ENCODE peak calls at places on chromosomes 6 and 20, in nine cellular contexts. J, X, O, Y, H, D, C, G and R are unnamed samples. For H3K4me1, the result is how much of the 10 kb centered on the place peaks cover.

GRCh38 chr6:2264932-2265331 is 19.5 kb upstream of the GMDS start:
- DNase-seq in J (no peak), X (no peak), O (no peak), Y (no peak), H (no peak), D (no peak), C (peak), G (peak), R (no peak)

GRCh38 chr6:27163858-27164257 is 83.6 kb upstream of the PRSS16 start:
- DNase-seq in J (no peak), X (no peak), O (no peak), Y (no peak), H (no peak), D (no peak), C (no peak), G (no peak), R (no peak)

GRCh38 chr20:59222982-59223610 is 59.5 kb downstream of the ZNF831 start:
- DNase-seq in J (no peak), X (no peak), O (no peak), Y (no peak), H (no peak), D (no peak), C (no peak), G (peak), R (peak)

GRCh38 chr6:79894939-79895338 is 52.4 kb downstream of the ELOVL4 start:
- DNase-seq in J (no peak), X (no peak), O (no peak), Y (no peak), H (no peak), D (no peak), C (no peak), G (peak), R (no peak)

GRCh38 chr6:167744681-167745659 is 81.7 kb upstream of the AFDN start:
- DNase-seq in J (no peak), X (no peak), O (no peak), Y (no peak), H (no peak), D (no peak), C (no peak), G (no peak), R (no peak)

GRCh38 chr6:108902389-108902792 is 54.2 kb downstream of the ARMC2 start:
- DNase-seq in J (no peak), X (no peak), O (no peak), Y (no peak), H (no peak), D (no peak), C (peak), G (no peak), R (no peak)

GRCh38 chr6:3623451-3624267 is 127.9 kb downstream of the PXDC1 start:
- DNase-seq in J (no peak), X (no peak), O (no peak), Y (no peak), H (no peak), D (no peak), C (no peak), G (no peak), R (no peak)

GRCh38 chr6:83257791-83258190 is 64.6 kb downstream of the RWDD2A start:
- DNase-seq in J (no peak), X (no peak), O (no peak), Y (no peak), H (no peak), D (no peak), C (no peak), G (no peak), R (no peak)

GRCh38 chr20:5316188-5317158 is at the start of gene PROKR2:
- DNase-seq in J (peak), X (no peak), O (no peak), Y (no peak), H (no peak), D (no peak), C (no peak), G (no peak), R (no peak)

GRCh38 chr6:159894991-159895390 is 4.2 kb downstream of the MAS1 start:
- DNase-seq in J (no peak), X (no peak), O (no peak), Y (no peak), H (no peak), D (no peak), C (no peak), G (no peak), R (peak)

GRCh38 chr6:5125152-5126006 is 40.2 kb downstream of the PPP1R3G start:
- DNase-seq in J (no peak), X (no peak), O (no peak), Y (peak), H (no peak), D (no peak), C (peak), G (peak), R (no peak)

GRCh38 chr6:84618046-84618752 is 146.2 kb downstream of the TBX18 start:
- DNase-seq in J (no peak), X (no peak), O (no peak), Y (no peak), H (no peak), D (no peak), C (peak), G (peak), R (no peak)

GRCh38 chr6:95819939-95820338 is 195.8 kb upstream of the FUT9 start:
- DNase-seq in J (no peak), X (no peak), O (no peak), Y (no peak), H (no peak), D (no peak), C (no peak), G (no peak), R (no peak)

DNA sequence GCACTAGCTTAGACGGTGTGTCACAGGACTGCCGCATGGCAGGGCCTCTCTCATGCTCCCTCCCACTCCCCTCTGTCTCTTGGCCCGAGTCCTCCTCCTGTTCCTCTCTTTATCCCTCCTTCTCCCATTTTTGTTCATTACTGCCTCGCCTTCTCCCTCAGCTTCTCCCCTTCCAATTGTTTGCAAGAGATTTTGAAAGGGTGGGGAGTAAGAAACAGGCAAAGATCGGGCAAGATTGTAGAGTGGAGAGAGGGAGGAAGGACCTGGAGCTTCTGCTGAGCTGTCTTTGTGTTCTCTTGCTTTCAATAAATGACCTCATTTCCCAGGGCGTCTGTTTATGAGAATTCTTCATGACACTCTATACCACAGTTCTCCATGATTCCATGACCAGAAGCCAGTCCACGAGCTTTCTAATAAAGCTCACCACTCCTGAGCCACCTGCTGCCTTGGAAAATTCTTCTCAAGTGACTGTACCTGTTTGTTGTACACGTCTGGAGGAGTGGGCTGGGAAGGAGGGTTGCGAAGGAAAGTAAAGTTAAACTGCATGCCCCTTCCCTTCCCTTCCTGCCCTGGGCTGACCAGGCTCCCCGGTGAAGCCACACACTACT is 50.0 kb upstream of the PLEKHG1 start:
- DNase-seq in J (no peak), X (no peak), O (no peak), Y (no peak), H (no peak), D (no peak), C (no peak), G (no peak), R (no peak)
- H3K27ac ChIP-seq in J (no peak), X (no peak), O (no peak), Y (no peak), H (no peak), D (no peak), C (no peak), G (no peak), R (no peak)

DNA sequence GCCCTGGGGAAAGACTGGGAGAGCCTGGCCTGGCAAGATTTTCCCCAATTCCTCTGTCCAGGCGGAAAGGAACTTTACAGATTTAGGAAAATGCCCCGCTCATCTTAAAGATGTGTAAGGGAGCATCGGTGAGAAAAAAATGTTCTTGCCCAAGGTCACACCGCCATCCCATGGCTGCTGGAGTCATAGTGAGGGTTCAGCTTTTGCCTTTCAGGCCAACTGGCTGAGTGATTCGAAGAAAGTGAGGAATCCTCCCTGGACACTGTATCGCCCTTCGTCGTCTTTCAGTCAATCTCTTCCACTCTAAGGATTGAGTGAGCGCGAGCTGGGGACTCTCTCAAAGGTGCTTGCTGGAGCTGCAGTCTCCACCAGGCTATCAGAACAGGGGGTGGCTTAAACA is 1.4 kb downstream of the WFDC2 start:
- DNase-seq in J (no peak), X (no peak), O (no peak), Y (no peak), H (no peak), D (no peak), C (no peak), G (no peak), R (no peak)
- H3K4me3 ChIP-seq in J (peak), X (no peak), O (no peak), Y (peak), H (peak), D (peak), C (no peak), G (peak), R (no peak)

GRCh38 chr6:42138190-42138589 is 4.2 kb downstream of the C6orf132 start:
- DNase-seq in J (no peak), X (no peak), O (no peak), Y (no peak), H (no peak), D (no peak), C (no peak), G (no peak), R (no peak)
- H3K4me1 ChIP-seq in J (under half), X (under half), O (under half), Y (under half), H (under half), D (under half), C (under half), G (under half), R (half or more)

GRCh38 chr6:163745566-163746400 is 331.3 kb downstream of the QKI start:
- DNase-seq in J (no peak), X (no peak), O (no peak), Y (no peak), H (peak), D (peak), C (peak), G (peak), R (peak)

GRCh38 chr6:163748886-163749285 is 334.4 kb downstream of the QKI start:
- DNase-seq in J (no peak), X (no peak), O (no peak), Y (no peak), H (no peak), D (no peak), C (no peak), G (no peak), R (no peak)

GRCh38 chr6:163750436-163751031 is 336.0 kb downstream of the QKI start:
- DNase-seq in J (no peak), X (no peak), O (no peak), Y (no peak), H (no peak), D (no peak), C (no peak), G (no peak), R (no peak)

GRCh38 chr6:163751032-163751525 is 336.6 kb downstream of the QKI start:
- DNase-seq in J (peak), X (peak), O (no peak), Y (no peak), H (no peak), D (no peak), C (no peak), G (no peak), R (no peak)

DNA sequence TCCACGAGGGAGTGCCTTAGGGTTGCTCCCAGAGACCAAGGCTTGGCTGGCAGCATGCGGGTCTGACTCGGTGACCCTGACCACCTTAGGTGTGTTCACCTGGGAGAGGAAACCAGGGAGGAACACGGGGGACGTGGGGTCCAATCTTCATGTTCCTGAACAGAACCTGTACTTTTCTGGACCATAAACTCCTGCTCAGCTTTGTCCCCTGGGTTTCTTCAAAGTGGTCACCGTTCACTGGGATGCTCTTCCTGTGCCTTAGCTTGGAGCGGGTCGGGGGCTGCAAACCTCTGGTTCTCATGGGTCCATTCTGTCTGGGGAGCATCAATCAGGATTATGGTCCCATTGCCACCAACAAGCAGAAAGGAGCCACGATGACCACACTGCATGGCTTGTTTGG is 333.5 kb downstream of the QKI start:
- DNase-seq in J (no peak), X (no peak), O (no peak), Y (no peak), H (no peak), D (no peak), C (no peak), G (no peak), R (no peak)
- H3K27ac ChIP-seq in J (no peak), X (no peak), O (no peak), Y (no peak), H (peak), D (peak), C (no peak), G (no peak), R (no peak)

DNA sequence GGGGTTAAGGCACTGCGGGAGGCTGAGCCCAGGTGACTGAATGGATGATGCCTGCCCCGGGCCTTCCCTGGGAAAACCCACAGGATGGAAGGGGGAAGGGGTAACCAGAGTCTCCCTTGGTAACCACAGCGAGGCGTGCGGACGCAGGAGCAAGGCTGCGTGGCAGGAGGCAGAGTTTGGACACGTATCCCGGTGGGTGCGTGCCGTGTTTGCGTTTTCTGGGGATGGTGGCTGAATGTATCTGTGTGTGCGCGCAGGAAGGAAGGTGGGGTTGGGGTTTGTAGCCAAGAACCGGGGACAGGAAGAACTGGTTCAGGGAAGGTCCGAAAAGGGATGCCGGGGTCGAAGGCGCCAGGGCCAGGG is 1.8 kb downstream of the MDGA1 start:
- DNase-seq in J (no peak), X (peak), O (no peak), Y (no peak), H (no peak), D (no peak), C (peak), G (no peak), R (no peak)
- H3K4me3 ChIP-seq in J (peak), X (peak), O (peak), Y (no peak), H (peak), D (peak), C (peak), G (peak), R (no peak)

GRCh38 chr20:16096756-16097326 is 476.4 kb downstream of the KIF16B start:
- DNase-seq in J (no peak), X (no peak), O (no peak), Y (no peak), H (no peak), D (no peak), C (no peak), G (no peak), R (no peak)

GRCh38 chr20:16095241-16095640 is 478.0 kb downstream of the KIF16B start:
- DNase-seq in J (no peak), X (no peak), O (no peak), Y (no peak), H (no peak), D (no peak), C (no peak), G (no peak), R (no peak)

GRCh38 chr20:16098890-16099639 is 474.2 kb downstream of the KIF16B start:
- DNase-seq in J (no peak), X (no peak), O (no peak), Y (no peak), H (no peak), D (no peak), C (no peak), G (peak), R (no peak)

GRCh38 chr20:16100111-16100510 is 473.1 kb downstream of the KIF16B start:
- DNase-seq in J (no peak), X (no peak), O (no peak), Y (no peak), H (no peak), D (no peak), C (no peak), G (no peak), R (no peak)

DNA sequence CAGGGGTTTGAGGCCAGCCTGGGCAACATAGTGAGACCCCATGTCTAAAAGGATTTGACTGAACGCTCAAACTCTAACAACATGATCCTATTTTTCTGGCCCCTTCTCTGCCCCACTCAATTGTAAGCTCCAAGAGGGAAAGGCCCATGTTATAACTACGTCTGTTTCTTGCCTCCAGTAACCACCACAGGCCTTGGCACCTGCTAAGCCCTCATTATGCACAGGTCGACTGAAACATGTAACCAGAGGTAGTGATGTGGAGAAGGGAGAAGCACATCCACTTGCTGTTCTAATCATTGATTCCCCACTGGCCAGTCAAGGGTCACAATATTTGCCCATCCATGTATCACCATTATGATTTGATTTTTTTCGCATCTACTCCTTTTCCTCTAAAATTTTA is 475.5 kb downstream of the KIF16B start:
- DNase-seq in J (no peak), X (no peak), O (no peak), Y (no peak), H (no peak), D (no peak), C (no peak), G (no peak), R (no peak)
- H3K4me1 ChIP-seq in J (under half), X (under half), O (under half), Y (under half), H (under half), D (under half), C (under half), G (under half), R (under half)

DNA sequence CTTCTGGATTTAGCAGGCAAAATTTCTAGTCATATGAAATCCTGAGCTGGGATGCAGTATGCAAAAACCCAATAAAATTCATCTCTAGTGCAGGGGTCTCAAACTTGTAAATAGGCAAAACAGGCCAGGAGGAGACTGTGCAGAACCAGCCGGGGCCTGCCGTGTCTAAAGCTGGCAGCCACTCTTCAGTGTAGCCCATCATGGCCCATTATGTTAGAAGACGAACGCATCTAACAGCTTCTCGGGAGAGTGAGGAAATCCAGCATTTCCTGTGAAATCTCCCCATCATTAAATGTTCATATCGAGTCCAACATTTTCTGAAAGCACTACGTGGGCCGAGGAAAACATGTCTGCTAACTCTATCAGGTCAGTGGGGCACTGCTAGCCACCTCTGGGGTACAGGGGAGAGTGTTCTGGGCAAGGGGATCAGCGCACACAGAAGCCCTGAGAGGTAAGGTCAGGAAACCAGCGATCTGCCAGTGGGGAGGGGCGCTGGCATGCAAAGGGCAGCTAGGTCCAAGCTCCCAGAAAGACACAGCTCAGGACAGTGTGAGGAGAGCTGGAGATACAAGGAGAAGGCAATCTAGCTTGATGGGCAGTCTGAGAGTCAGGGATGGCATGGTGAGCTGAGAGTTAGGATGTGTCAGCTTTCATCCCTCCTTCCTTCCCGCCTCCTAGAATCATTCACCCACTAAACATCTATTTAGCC is 144.2 kb downstream of the PREX1 start:
- DNase-seq in J (peak), X (no peak), O (no peak), Y (peak), H (no peak), D (no peak), C (no peak), G (no peak), R (no peak)
- H3K27ac ChIP-seq in J (peak), X (no peak), O (no peak), Y (no peak), H (peak), D (no peak), C (no peak), G (peak), R (peak)